ENCODE peak calls at places on chromosome 22, in five cellular contexts. K is A549, C is GM12878, L is HepG2, H is H1. Z is an unnamed sample.

GRCh38 chr22:19998991-19999820 is 17.4 kb downstream of the ARVCF start:
- DNase-seq in K (no peak), C (no peak), L (no peak), H (no peak), Z (no peak)

GRCh38 chr22:27108425-27109114 is 451.2 kb downstream of the MIAT start:
- DNase-seq in K (peak; percentile 45), C (no peak), L (no peak), H (no peak), Z (no peak)

GRCh38 chr22:40211481-40212052 is 33.8 kb downstream of the TNRC6B start:
- DNase-seq in K (no peak), C (no peak), L (no peak), H (no peak), Z (no peak)

GRCh38 chr22:36528336-36528735 is 630 bp downstream of the EIF3D start:
- DNase-seq in K (no peak), C (no peak), L (no peak), H (no peak), Z (no peak)

GRCh38 chr22:39152511-39153219 is at the start of gene CBX7:
- DNase-seq in K (peak; percentile 78), C (peak; percentile 46), L (peak; percentile 49), H (peak; percentile 94), Z (peak; percentile 94)

GRCh38 chr22:30221121-30221992 is 25.2 kb downstream of the LIF start:
- DNase-seq in K (no peak), C (peak; percentile 56), L (no peak), H (no peak), Z (no peak)

GRCh38 chr22:24961217-24961844 is 8.8 kb downstream of the KIAA1671 start:
- DNase-seq in K (no peak), C (no peak), L (no peak), H (no peak), Z (peak; percentile 15)

GRCh38 chr22:30655532-30655931 is 12.1 kb downstream of the DUSP18 start:
- DNase-seq in K (no peak), C (no peak), L (no peak), H (no peak), Z (no peak)

GRCh38 chr22:29870574-29870973 is 12.4 kb upstream of the MTMR3 start:
- DNase-seq in K (no peak), C (no peak), L (no peak), H (no peak), Z (no peak)

GRCh38 chr22:28243539-28243938 is 324.5 kb upstream of the PITPNB start:
- DNase-seq in K (no peak), C (no peak), L (no peak), H (no peak), Z (no peak)

GRCh38 chr22:46734830-46735453 is 3.1 kb downstream of the CERK start:
- DNase-seq in K (no peak), C (peak; percentile 56), L (no peak), H (no peak), Z (no peak)

GRCh38 chr22:46736705-46737104 is 1.3 kb downstream of the CERK start:
- DNase-seq in K (no peak), C (no peak), L (no peak), H (no peak), Z (no peak)

GRCh38 chr22:46737105-46737975 is 712 bp downstream of the CERK start:
- DNase-seq in K (no peak), C (no peak), L (no peak), H (peak; percentile 66), Z (peak; percentile 34)

GRCh38 chr22:46737976-46738641 is at the start of gene CERK:
- DNase-seq in K (peak; percentile 31), C (no peak), L (peak; percentile 36), H (peak; percentile 74), Z (peak; percentile 59)

DNA sequence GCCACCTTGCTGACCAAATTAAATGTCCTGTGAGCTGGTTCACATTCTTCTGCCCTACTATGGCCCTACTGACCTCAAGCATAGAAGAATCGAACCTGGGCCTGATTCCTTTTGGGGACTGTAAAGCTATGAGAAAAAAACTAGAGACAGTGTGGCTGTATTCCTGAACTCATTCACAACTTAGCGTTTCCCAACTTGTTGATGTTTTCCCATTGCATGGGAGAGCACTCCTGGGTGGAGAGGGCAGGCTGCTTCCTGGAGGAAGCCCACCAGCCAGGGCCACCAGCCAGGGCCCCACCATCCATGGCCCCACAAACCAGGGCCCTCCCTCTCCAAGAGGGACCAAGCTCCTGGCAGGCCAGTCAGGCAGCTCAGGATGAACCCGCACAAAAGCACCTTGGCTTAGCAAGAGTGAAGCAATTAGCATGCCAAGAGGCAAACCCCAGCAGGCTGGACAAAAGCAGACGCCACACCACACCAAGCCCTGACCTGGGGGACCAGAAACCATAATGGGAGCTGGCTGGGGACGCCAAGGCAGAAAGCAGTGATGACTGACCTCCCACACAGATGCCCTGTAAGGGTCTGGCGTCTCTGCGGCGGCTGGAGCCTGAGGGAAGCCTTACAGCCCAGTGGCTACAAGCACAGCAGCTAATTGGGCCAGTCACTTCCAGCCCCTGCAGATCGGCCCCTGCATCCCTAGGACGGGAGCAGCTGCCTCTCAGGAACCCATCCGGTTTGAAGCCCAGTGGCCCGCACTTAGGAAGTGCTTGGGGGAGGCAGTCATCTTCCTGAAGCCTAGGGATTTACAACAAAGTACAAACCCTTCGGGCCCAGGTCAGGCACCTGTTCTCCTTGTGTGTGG is 2.1 kb downstream of the CERK start:
- DNase-seq in K (no peak), C (no peak), L (no peak), H (no peak), Z (no peak)
- TF ChIP-seq KDM1A in K (no peak), C (no peak), L (no peak), H (no peak), Z (no peak)

DNA sequence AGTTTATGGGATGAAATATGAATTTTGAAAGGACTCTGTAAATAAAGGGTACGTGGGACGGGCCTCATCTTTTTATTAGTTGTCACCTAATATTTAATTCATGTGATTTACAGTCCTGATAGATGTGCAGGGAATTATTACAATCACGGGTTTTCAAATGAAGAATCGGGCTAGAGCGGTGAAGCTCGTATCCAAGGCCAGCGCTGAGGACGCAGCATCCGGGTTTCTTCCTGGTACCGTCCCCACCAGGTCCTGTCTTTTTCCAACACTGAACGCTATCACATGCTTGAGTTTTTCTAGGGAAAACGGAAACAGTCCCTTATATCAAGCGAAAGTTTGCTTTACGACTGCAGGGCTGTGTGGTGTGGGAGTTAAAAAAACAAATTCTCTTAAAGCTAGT is 787 bp downstream of the SMDT1 start:
- DNase-seq in K (peak; percentile 5), C (no peak), L (no peak), H (no peak), Z (peak; percentile 15)
- TF ChIP-seq KDM1A in K (no peak), C (no peak), L (no peak), H (no peak), Z (no peak)

GRCh38 chr22:41248314-41248713 is 7.6 kb upstream of the CHADL start:
- DNase-seq in K (no peak), C (no peak), L (no peak), H (no peak), Z (no peak)

GRCh38 chr22:41249442-41249841 is 8.7 kb upstream of the CHADL start:
- DNase-seq in K (no peak), C (no peak), L (no peak), H (no peak), Z (no peak)

GRCh38 chr22:41250127-41250526 is 9.4 kb upstream of the CHADL start:
- DNase-seq in K (no peak), C (no peak), L (no peak), H (no peak), Z (no peak)

GRCh38 chr22:41247703-41248102 is 7.0 kb upstream of the CHADL start:
- DNase-seq in K (no peak), C (no peak), L (no peak), H (no peak), Z (no peak)

DNA sequence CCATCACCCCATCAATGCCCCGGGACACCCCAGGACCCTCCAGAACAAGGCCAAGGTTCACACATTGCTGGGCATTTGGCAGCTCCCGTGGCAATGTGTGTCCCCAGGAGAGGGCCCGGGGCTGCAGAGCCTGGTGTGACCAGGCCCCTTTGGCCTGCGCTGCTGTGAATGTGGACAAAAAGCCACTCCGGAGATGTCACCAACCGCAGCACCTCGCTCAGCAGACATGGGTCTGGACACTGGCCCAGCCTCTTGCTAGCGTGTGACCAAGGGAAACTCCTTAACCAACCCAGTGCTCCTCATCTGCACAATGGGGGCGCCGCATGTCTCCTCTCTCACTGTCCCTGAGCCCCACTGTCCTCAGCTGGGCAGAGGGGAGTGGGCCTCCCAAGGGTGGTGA is 8.0 kb upstream of the CHADL start:
- DNase-seq in K (no peak), C (no peak), L (no peak), H (no peak), Z (no peak)
- TF ChIP-seq KDM1A in K (no peak), C (no peak), L (no peak), H (no peak), Z (no peak)

GRCh38 chr22:38027487-38027886 is 29.7 kb upstream of the PICK1 start:
- DNase-seq in K (no peak), C (no peak), L (no peak), H (no peak), Z (no peak)
- TF ChIP-seq KDM1A in K (no peak), C (no peak), L (no peak), H (no peak), Z (no peak)

DNA sequence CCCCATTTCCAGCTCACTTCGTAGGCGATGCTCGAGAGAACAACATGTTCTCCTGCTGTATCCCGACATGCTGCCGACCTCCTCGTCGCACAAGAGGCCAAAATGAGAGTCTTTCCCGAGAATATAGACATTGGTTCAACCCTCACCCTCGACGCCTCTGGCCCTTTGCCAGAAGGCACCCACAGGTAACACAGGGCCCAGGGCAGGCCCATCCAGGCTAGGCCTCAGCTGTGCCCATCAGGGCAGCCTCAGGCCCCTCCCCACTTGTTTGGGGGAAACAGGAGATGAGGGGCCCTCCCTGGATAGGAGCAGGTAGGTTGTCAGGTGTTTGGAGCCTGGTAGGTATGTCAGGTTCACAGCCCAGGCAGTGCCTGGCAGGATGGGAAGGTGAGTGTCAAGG is 2.7 kb upstream of the RGL4 start:
- DNase-seq in K (no peak), C (no peak), L (no peak), H (no peak), Z (no peak)
- TF ChIP-seq KDM1A in K (no peak), C (no peak), L (no peak), H (no peak), Z (no peak)

GRCh38 chr22:18103527-18104269 is 6.9 kb upstream of the TUBA8 start:
- DNase-seq in K (no peak), C (peak; percentile 65), L (no peak), H (no peak), Z (no peak)
- TF ChIP-seq KDM1A in K (no peak), C (no peak), L (no peak), H (no peak), Z (no peak)

Z was measured in K562.